ENCODE peak calls at places on chromosomes 5 and 9, in five cellular contexts. M is neuronal stem cell, X is mesenchymal stem cell, N is trophoblast cell, K is H1. C is an unnamed sample. For H3K4me1, the result is how much of the 10 kb centered on the place peaks cover.

GRCh38 chr5:103808464-103809106 is 246.0 kb upstream of the NUDT12 start:
- DNase-seq in M (peak), X (peak), N (peak), K (peak), C (peak)

GRCh38 chr9:114124666-114125580 is 25.8 kb upstream of the KIF12 start:
- DNase-seq in M (no peak), X (no peak), N (no peak), K (no peak), C (no peak)

GRCh38 chr5:28400076-28400475 is 1361.7 kb upstream of the CDH9 start:
- DNase-seq in M (no peak), X (no peak), N (no peak), K (no peak), C (no peak)

GRCh38 chr9:5586391-5586802 is 42.5 kb upstream of the RIC1 start:
- DNase-seq in M (no peak), X (peak), N (peak), K (no peak), C (no peak)

GRCh38 chr5:140114341-140115185 is 654 bp downstream of the PURA start:
- DNase-seq in M (peak), X (peak), N (peak), K (peak), C (peak)

GRCh38 chr9:70902171-70902570 is 219.2 kb downstream of the TRPM3 start:
- DNase-seq in M (no peak), X (no peak), N (no peak), K (no peak), C (no peak)

GRCh38 chr5:31809037-31809910 is 170.3 kb downstream of the PDZD2 start:
- DNase-seq in M (peak), X (peak), N (peak), K (peak), C (peak)

GRCh38 chr5:135356522-135357318 is 42.3 kb downstream of the MACROH2A1 start:
- DNase-seq in M (no peak), X (peak), N (no peak), K (no peak), C (no peak)

GRCh38 chr5:100188339-100188738 is 346.8 kb upstream of the FAM174A start:
- DNase-seq in M (no peak), X (no peak), N (no peak), K (no peak), C (no peak)

GRCh38 chr9:131709741-131710499 is 30.0 kb downstream of the RAPGEF1 start:
- DNase-seq in M (no peak), X (no peak), N (peak), K (no peak), C (no peak)

GRCh38 chr9:21871256-21871975 is 69.0 kb downstream of the MTAP start:
- DNase-seq in M (no peak), X (no peak), N (no peak), K (no peak), C (no peak)

GRCh38 chr9:83962165-83962564 is 17.9 kb downstream of the HNRNPK start:
- DNase-seq in M (no peak), X (no peak), N (peak), K (no peak), C (no peak)

GRCh38 chr5:96986450-96986849 is 50.6 kb downstream of the LNPEP start:
- DNase-seq in M (no peak), X (no peak), N (no peak), K (no peak), C (no peak)

GRCh38 chr9:2087500-2088313 is 72.6 kb downstream of the SMARCA2 start:
- DNase-seq in M (no peak), X (peak), N (no peak), K (no peak), C (no peak)

GRCh38 chr9:96420468-96421219 is 2.5 kb upstream of the ZNF367 start:
- DNase-seq in M (peak), X (peak), N (peak), K (no peak), C (peak)

GRCh38 chr5:4023701-4024100 is 428.1 kb downstream of the IRX1 start:
- DNase-seq in M (no peak), X (no peak), N (no peak), K (no peak), C (no peak)

GRCh38 chr5:4019841-4020240 is 424.2 kb downstream of the IRX1 start:
- DNase-seq in M (no peak), X (no peak), N (no peak), K (no peak), C (no peak)

GRCh38 chr5:4020386-4020785 is 424.8 kb downstream of the IRX1 start:
- DNase-seq in M (no peak), X (no peak), N (no peak), K (no peak), C (no peak)

GRCh38 chr5:4022991-4023390 is 427.4 kb downstream of the IRX1 start:
- DNase-seq in M (no peak), X (no peak), N (no peak), K (no peak), C (no peak)

DNA sequence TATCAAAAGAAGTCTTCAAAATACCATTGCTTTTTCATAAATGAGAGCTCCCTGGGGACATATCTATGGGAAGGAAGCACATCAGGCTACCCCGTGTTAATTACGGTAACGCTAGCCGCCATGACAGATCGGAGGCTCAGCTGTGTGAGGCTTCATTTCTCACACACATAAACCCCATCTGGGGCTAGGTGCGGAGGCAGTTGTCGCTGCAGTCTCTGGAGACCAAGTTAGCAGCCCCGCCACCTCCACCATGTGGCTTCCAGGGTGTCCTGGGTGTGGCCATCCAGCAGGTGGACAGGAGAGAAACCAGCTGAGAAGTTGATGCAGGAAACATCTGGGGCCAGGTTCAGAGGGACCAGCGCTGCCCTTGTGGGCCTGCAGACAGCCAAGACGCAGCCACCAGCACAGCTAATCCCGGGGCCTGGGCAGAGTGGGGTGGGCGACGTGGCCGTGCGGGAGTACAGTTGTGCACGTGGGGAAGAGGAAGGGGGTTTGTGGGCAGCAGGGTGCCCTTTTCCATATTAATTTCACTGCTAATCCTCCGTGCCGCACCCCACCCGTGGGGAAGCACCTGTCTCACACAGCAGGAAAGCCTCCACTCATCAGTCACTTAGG is 426.5 kb downstream of the IRX1 start:
- DNase-seq in M (no peak), X (no peak), N (no peak), K (no peak), C (no peak)
- H2BK12ac ChIP-seq in M (no peak), X (no peak), N (no peak), K (no peak), C (no peak)

GRCh38 chr5:123811771-123812170 is 299.8 kb downstream of the CSNK1G3 start:
- DNase-seq in M (no peak), X (no peak), N (no peak), K (no peak), C (no peak)
- H3K4me1 ChIP-seq in M (half or more), X (under half), N (under half), K (under half), C (under half)

GRCh38 chr5:115709585-115709984 is 83.7 kb upstream of the TMED7 start:
- DNase-seq in M (no peak), X (peak), N (no peak), K (no peak), C (no peak)
- H4K8ac ChIP-seq in M (no peak), X (no peak), N (no peak), K (no peak), C (no peak)

GRCh38 chr9:16281707-16282106 is 588.8 kb downstream of the BNC2 start:
- DNase-seq in M (no peak), X (no peak), N (peak), K (no peak), C (peak)
- H2BK12ac ChIP-seq in M (no peak), X (no peak), N (peak), K (no peak), C (no peak)

GRCh38 chr5:157560560-157560959 is 15.0 kb downstream of the ADAM19 start:
- DNase-seq in M (no peak), X (no peak), N (no peak), K (no peak), C (no peak)

GRCh38 chr5:157558089-157558595 is 17.4 kb downstream of the ADAM19 start:
- DNase-seq in M (no peak), X (peak), N (peak), K (no peak), C (no peak)

GRCh38 chr5:157561105-157561504 is 14.5 kb downstream of the ADAM19 start:
- DNase-seq in M (no peak), X (no peak), N (no peak), K (no peak), C (no peak)

GRCh38 chr5:157558681-157559080 is 16.9 kb downstream of the ADAM19 start:
- DNase-seq in M (no peak), X (no peak), N (no peak), K (no peak), C (no peak)

GRCh38 chr5:157559301-157559700 is 16.3 kb downstream of the ADAM19 start:
- DNase-seq in M (no peak), X (peak), N (peak), K (no peak), C (no peak)
- H3K4me1 ChIP-seq in M (under half), X (under half), N (under half), K (under half), C (under half)